ENCODE peak calls at places on chromosomes 2 and 18, in eight cellular contexts. A, G, D, J, I, P, O and L are unnamed samples.
A peak's percentile ranks its signal among the peaks of the same experiment; 100 is the strongest.

GRCh38 chr2:240134466-240134865 is 1.6 kb downstream of the COPS9 start:
- DNase-seq in D (no peak), O (no peak), G (no peak), I (no peak), P (no peak), J (no peak), A (no peak), L (no peak)

GRCh38 chr2:150107816-150108215 is 379.7 kb downstream of the RND3 start:
- DNase-seq in G (no peak), A (no peak), D (no peak), P (no peak), J (no peak), O (no peak), I (peak; percentile 97), L (no peak)

GRCh38 chr2:172079416-172079815 is 5.9 kb upstream of the DLX1 start:
- DNase-seq in O (no peak), J (no peak), G (no peak), P (no peak), A (no peak), I (no peak), D (no peak), L (no peak)

GRCh38 chr2:85865539-85866164 is 23.1 kb downstream of the ST3GAL5 start:
- DNase-seq in O (no peak), P (no peak), J (no peak), D (peak; percentile 51), I (no peak), A (no peak), G (no peak), L (no peak)

GRCh38 chr2:189674374-189675112 is at the start of gene ANKAR:
- DNase-seq in P (peak; percentile 65), J (peak; percentile 79), I (peak; percentile 60), D (peak; percentile 91), A (peak; percentile 87), G (peak; percentile 70), O (peak; percentile 76), L (peak; percentile 92)

GRCh38 chr2:192004188-192004963 is 157.5 kb upstream of the CAVIN2 start:
- DNase-seq in I (no peak), J (no peak), P (no peak), G (no peak), O (no peak), D (peak; percentile 14), A (no peak), L (no peak)

GRCh38 chr2:99488999-99489757 is 639 bp downstream of the REV1 start:
- DNase-seq in D (peak; percentile 85), P (peak; percentile 64), J (peak; percentile 56), G (no peak), A (peak; percentile 62), O (peak; percentile 56), I (no peak), L (peak; percentile 80)

GRCh38 chr18:45521151-45521550 is 94.1 kb upstream of the SLC14A2 start:
- DNase-seq in A (no peak), P (no peak), I (peak; percentile 21), O (no peak), J (no peak), D (no peak), G (no peak), L (no peak)